ENCODE peak calls at places on chromosomes 11 and 22, in seven cellular contexts. Q is mesendoderm, Z is neuronal stem cell, G is IMR-90, T is H9, P is H1, R is mesenchymal stem cell. U is an unnamed sample.
A peak's percentile ranks its signal among the peaks of the same experiment; 100 is the strongest.

GRCh38 chr11:27217948-27218410 is 145.0 kb downstream of the CCDC34 start:
- DNase-seq in T (no peak), P (no peak), Q (no peak), G (peak; percentile 88), R (peak; percentile 71), Z (no peak), U (peak; percentile 38)

GRCh38 chr22:25656724-25657123 is 85.3 kb upstream of the MYO18B start:
- DNase-seq in Z (no peak), R (no peak), G (no peak), P (no peak), Q (no peak), T (no peak), U (no peak)

GRCh38 chr11:774873-775592 is 2.3 kb downstream of the GATD1 start:
- DNase-seq in Z (no peak), G (peak; percentile 33), P (no peak), T (peak; percentile 33), Q (no peak), R (peak; percentile 33), U (no peak)

GRCh38 chr11:121249039-121249663 is 43.4 kb upstream of the SC5D start:
- DNase-seq in R (peak; percentile 61), P (no peak), T (no peak), Z (peak; percentile 29), Q (peak; percentile 70), G (peak; percentile 48), U (peak; percentile 39)

GRCh38 chr11:75642402-75643113 is 26.3 kb downstream of the MAP6 start:
- DNase-seq in P (no peak), R (no peak), G (no peak), T (no peak), Q (no peak), Z (no peak), U (no peak)

GRCh38 chr11:32473282-32473909 is 38.1 kb upstream of the WT1 start:
- DNase-seq in T (no peak), G (no peak), Q (no peak), Z (no peak), P (no peak), R (no peak), U (no peak)

GRCh38 chr22:47839586-47840245 is 1077.3 kb downstream of the TBC1D22A start:
- DNase-seq in Q (no peak), T (no peak), G (no peak), P (no peak), Z (no peak), R (no peak), U (no peak)

GRCh38 chr22:50086526-50086925 is 1.3 kb upstream of the MLC1 start:
- DNase-seq in Z (no peak), P (no peak), G (peak; percentile 74), R (peak; percentile 37), Q (no peak), T (no peak), U (no peak)

GRCh38 chr11:69251639-69252493 is 42.1 kb upstream of the MYEOV start:
- DNase-seq in Z (no peak), T (no peak), Q (no peak), P (no peak), R (no peak), G (no peak), U (no peak)
- H3K23ac ChIP-seq in Z (no peak overlapping the region), T (no peak overlapping the region), Q (no peak overlapping the region), P (no peak overlapping the region), R (no peak overlapping the region), G (no peak overlapping the region), U (no peak overlapping the region)

DNA sequence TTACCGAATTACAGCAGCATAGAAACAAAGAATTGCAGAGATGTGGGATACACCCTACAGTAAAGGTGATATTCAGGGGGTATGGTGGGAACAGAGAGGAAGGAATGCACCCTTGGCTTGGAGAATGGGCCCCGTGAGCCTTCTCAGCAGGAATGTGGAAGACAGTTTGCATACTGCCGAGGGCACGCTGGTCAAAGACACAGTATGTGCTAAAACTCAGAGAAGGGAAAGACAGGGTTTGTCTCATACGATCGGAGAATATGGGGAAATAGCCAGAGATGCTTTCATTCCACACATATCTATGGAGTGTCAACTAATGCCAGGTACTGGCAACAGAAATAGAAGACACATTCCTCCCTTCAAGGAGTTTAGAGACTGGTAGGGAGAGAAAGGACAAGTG is 36.9 kb downstream of the UBASH3B start:
- DNase-seq in Z (no peak), P (no peak), T (no peak), G (no peak), Q (peak; percentile 62), R (no peak), U (peak; percentile 58)
- H3K4me1 ChIP-seq in Z (peaks cover 6% of the 10 kb centered on the region), P (peaks cover 7% of the 10 kb centered on the region), T (peaks cover 6% of the 10 kb centered on the region), G (peaks cover 17% of the 10 kb centered on the region), Q (peaks cover 2% of the 10 kb centered on the region), R (peaks cover 14% of the 10 kb centered on the region), U (peaks cover 33% of the 10 kb centered on the region)

GRCh38 chr11:6812391-6813005 is 13.0 kb upstream of the OR6A2 start:
- DNase-seq in G (peak; percentile 34), T (peak; percentile 52), R (peak; percentile 51), P (no peak), Z (peak; percentile 43), Q (peak; percentile 76), U (no peak)
- H3K23ac ChIP-seq in G (no peak overlapping the region), T (no peak overlapping the region), R (no peak overlapping the region), P (no peak overlapping the region), Z (no peak overlapping the region), Q (no peak overlapping the region), U (no peak overlapping the region)

GRCh38 chr22:45688606-45689080 is 17.0 kb downstream of the ATXN10 start:
- DNase-seq in G (peak; percentile 90), Q (no peak), P (no peak), R (peak; percentile 62), T (no peak), Z (no peak), U (peak; percentile 91)

GRCh38 chr22:45686004-45686403 is 14.4 kb downstream of the ATXN10 start:
- DNase-seq in Q (no peak), R (peak; percentile 54), T (no peak), Z (no peak), P (no peak), G (peak; percentile 78), U (no peak)

GRCh38 chr22:45689195-45689594 is 17.6 kb downstream of the ATXN10 start:
- DNase-seq in Z (no peak), T (no peak), Q (no peak), R (no peak), P (no peak), G (no peak), U (no peak)

GRCh38 chr22:45684752-45685359 is 13.2 kb downstream of the ATXN10 start:
- DNase-seq in P (no peak), G (no peak), T (no peak), R (no peak), Z (no peak), Q (no peak), U (no peak)

DNA sequence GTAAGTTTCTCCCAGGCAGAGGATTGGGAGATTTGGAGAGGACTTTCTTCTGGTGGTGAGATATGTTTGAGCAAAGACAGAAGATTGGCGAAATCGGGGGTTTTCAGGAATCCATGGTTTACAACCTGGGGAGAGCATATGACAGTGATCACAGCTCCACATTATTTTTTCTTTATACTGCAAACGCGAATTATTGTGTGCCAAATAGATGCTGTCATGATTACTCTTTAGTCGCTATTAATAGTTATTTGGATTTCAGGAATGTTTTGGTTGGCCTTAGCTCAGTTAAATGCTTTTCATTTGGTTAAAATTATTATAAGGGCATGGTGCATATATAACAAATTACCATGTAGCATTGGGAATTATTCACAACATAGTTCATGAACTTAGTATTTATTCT is 15.2 kb downstream of the ATXN10 start:
- DNase-seq in G (no peak), P (no peak), Q (no peak), R (no peak), T (no peak), Z (no peak), U (no peak)
- H3K4me1 ChIP-seq in G (peaks cover 41% of the 10 kb centered on the region), P (no peaks in the 10 kb centered on the region), Q (no peaks in the 10 kb centered on the region), R (peaks cover 23% of the 10 kb centered on the region), T (peaks cover 4% of the 10 kb centered on the region), Z (peaks cover 5% of the 10 kb centered on the region), U (peaks cover 14% of the 10 kb centered on the region)